ENCODE peak calls at places on chromosome 16, in six cellular contexts. One of them, this sample, is unnamed. For H3K9me3, the result is how much of the 10 kb centered on the place peaks cover.

GRCh38 chr16:89020068-89020924 is 43.3 kb upstream of the CBFA2T3 start:
- DNase-seq in heart right ventricle: no peak
- DNase-seq in mammary epithelial cell: no peak
- DNase-seq in lower lobe of right lung: peak
- DNase-seq in upper lobe of right lung: no peak
- DNase-seq in ovary: no peak
- DNase-seq in this sample: no peak

GRCh38 chr16:72833969-72834368 is 214.0 kb downstream of the ZFHX3 start:
- DNase-seq in heart right ventricle: no peak
- DNase-seq in mammary epithelial cell: no peak
- DNase-seq in lower lobe of right lung: no peak
- DNase-seq in upper lobe of right lung: no peak
- DNase-seq in ovary: no peak
- DNase-seq in this sample: no peak

GRCh38 chr16:51937771-51938170 is 609.2 kb downstream of the TOX3 start:
- DNase-seq in heart right ventricle: no peak
- DNase-seq in mammary epithelial cell: no peak
- DNase-seq in lower lobe of right lung: no peak
- DNase-seq in upper lobe of right lung: no peak
- DNase-seq in ovary: no peak
- DNase-seq in this sample: no peak

GRCh38 chr16:4661661-4662060 is 31.7 kb upstream of the NUDT16L1 start:
- DNase-seq in heart right ventricle: no peak
- DNase-seq in mammary epithelial cell: peak
- DNase-seq in lower lobe of right lung: peak
- DNase-seq in upper lobe of right lung: peak
- DNase-seq in ovary: no peak
- DNase-seq in this sample: no peak

GRCh38 chr16:1581804-1582203 is 30.1 kb downstream of the IFT140 start:
- DNase-seq in heart right ventricle: no peak
- DNase-seq in mammary epithelial cell: no peak
- DNase-seq in lower lobe of right lung: no peak
- DNase-seq in upper lobe of right lung: no peak
- DNase-seq in ovary: no peak
- DNase-seq in this sample: no peak

GRCh38 chr16:87576191-87576590 is 26.1 kb upstream of the JPH3 start:
- DNase-seq in heart right ventricle: no peak
- DNase-seq in mammary epithelial cell: no peak
- DNase-seq in lower lobe of right lung: no peak
- DNase-seq in upper lobe of right lung: no peak
- DNase-seq in ovary: no peak
- DNase-seq in this sample: no peak

GRCh38 chr16:82067042-82067809 is 32.2 kb downstream of the HSD17B2 start:
- DNase-seq in heart right ventricle: no peak
- DNase-seq in mammary epithelial cell: no peak
- DNase-seq in lower lobe of right lung: no peak
- DNase-seq in upper lobe of right lung: no peak
- DNase-seq in ovary: no peak
- DNase-seq in this sample: peak

GRCh38 chr16:17839272-17839671 is 368.5 kb upstream of the XYLT1 start:
- DNase-seq in heart right ventricle: no peak
- DNase-seq in mammary epithelial cell: no peak
- DNase-seq in lower lobe of right lung: no peak
- DNase-seq in upper lobe of right lung: no peak
- DNase-seq in ovary: no peak
- DNase-seq in this sample: no peak

GRCh38 chr16:23580391-23580790 is 15.7 kb downstream of the NDUFAB1 start:
- DNase-seq in heart right ventricle: no peak
- DNase-seq in mammary epithelial cell: no peak
- DNase-seq in lower lobe of right lung: no peak
- DNase-seq in upper lobe of right lung: no peak
- DNase-seq in ovary: no peak
- DNase-seq in this sample: no peak

GRCh38 chr16:28495795-28496749 is 1.6 kb downstream of the APOBR start:
- DNase-seq in heart right ventricle: no peak
- DNase-seq in mammary epithelial cell: no peak
- DNase-seq in lower lobe of right lung: no peak
- DNase-seq in upper lobe of right lung: no peak
- DNase-seq in ovary: no peak
- DNase-seq in this sample: no peak

GRCh38 chr16:68384293-68385255 is 63.7 kb downstream of the SMPD3 start:
- DNase-seq in heart right ventricle: no peak
- DNase-seq in mammary epithelial cell: no peak
- DNase-seq in lower lobe of right lung: peak
- DNase-seq in upper lobe of right lung: no peak
- DNase-seq in ovary: no peak
- DNase-seq in this sample: no peak
- H3K9me3 ChIP-seq in heart right ventricle: under half
- H3K9me3 ChIP-seq in mammary epithelial cell: under half
- H3K9me3 ChIP-seq in lower lobe of right lung: under half
- H3K9me3 ChIP-seq in upper lobe of right lung: under half
- H3K9me3 ChIP-seq in ovary: under half
- H3K9me3 ChIP-seq in this sample: under half

GRCh38 chr16:54176376-54176901 is 110.1 kb downstream of the IRX3 start:
- DNase-seq in heart right ventricle: no peak
- DNase-seq in mammary epithelial cell: no peak
- DNase-seq in lower lobe of right lung: no peak
- DNase-seq in upper lobe of right lung: no peak
- DNase-seq in ovary: no peak
- DNase-seq in this sample: no peak
- TF ChIP-seq CTCF in heart right ventricle: no peak
- TF ChIP-seq CTCF in mammary epithelial cell: no peak
- TF ChIP-seq CTCF in lower lobe of right lung: no peak
- TF ChIP-seq CTCF in upper lobe of right lung: no peak
- TF ChIP-seq CTCF in ovary: no peak
- TF ChIP-seq CTCF in this sample: no peak

GRCh38 chr16:31920373-31920772 is 46.8 kb downstream of the ZNF267 start:
- DNase-seq in heart right ventricle: no peak
- DNase-seq in mammary epithelial cell: no peak
- DNase-seq in lower lobe of right lung: no peak
- DNase-seq in upper lobe of right lung: no peak
- DNase-seq in ovary: no peak
- DNase-seq in this sample: no peak

GRCh38 chr16:31913668-31914067 is 40.1 kb downstream of the ZNF267 start:
- DNase-seq in heart right ventricle: no peak
- DNase-seq in mammary epithelial cell: no peak
- DNase-seq in lower lobe of right lung: no peak
- DNase-seq in upper lobe of right lung: no peak
- DNase-seq in ovary: no peak
- DNase-seq in this sample: no peak

DNA sequence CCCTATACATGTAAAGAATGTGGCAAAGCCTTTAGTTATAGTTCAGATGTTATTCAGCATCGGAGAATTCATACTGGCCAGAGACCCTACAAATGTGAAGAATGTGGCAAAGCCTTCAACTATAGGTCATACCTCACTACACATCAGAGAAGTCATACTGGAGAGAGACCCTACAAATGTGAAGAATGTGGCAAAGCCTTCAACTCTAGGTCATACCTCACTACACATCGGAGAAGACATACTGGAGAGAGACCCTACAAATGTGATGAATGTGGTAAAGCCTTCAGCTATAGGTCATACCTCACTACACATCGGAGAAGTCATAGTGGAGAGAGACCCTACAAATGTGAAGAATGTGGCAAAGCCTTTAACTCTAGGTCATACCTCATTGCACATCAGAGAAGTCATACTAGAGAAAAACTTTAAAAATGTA is 42.5 kb downstream of the ZNF267 start:
- DNase-seq in heart right ventricle: no peak
- DNase-seq in mammary epithelial cell: no peak
- DNase-seq in lower lobe of right lung: no peak
- DNase-seq in upper lobe of right lung: no peak
- DNase-seq in ovary: no peak
- DNase-seq in this sample: no peak
- H3K9me3 ChIP-seq in heart right ventricle: half or more
- H3K9me3 ChIP-seq in mammary epithelial cell: half or more
- H3K9me3 ChIP-seq in lower lobe of right lung: half or more
- H3K9me3 ChIP-seq in upper lobe of right lung: half or more
- H3K9me3 ChIP-seq in ovary: under half
- H3K9me3 ChIP-seq in this sample: under half

GRCh38 chr16:66095676-66096075 is 270.8 kb upstream of the CDH5 start:
- DNase-seq in heart right ventricle: no peak
- DNase-seq in mammary epithelial cell: no peak
- DNase-seq in lower lobe of right lung: no peak
- DNase-seq in upper lobe of right lung: no peak
- DNase-seq in ovary: no peak
- DNase-seq in this sample: no peak
- TF ChIP-seq CTCF in heart right ventricle: no peak
- TF ChIP-seq CTCF in mammary epithelial cell: peak
- TF ChIP-seq CTCF in lower lobe of right lung: no peak
- TF ChIP-seq CTCF in upper lobe of right lung: no peak
- TF ChIP-seq CTCF in ovary: no peak
- TF ChIP-seq CTCF in this sample: no peak

GRCh38 chr16:25817295-25817694 is 125.5 kb downstream of the HS3ST4 start:
- DNase-seq in heart right ventricle: no peak
- DNase-seq in mammary epithelial cell: no peak
- DNase-seq in lower lobe of right lung: no peak
- DNase-seq in upper lobe of right lung: no peak
- DNase-seq in ovary: no peak
- DNase-seq in this sample: no peak

GRCh38 chr16:25812215-25812614 is 120.5 kb downstream of the HS3ST4 start:
- DNase-seq in heart right ventricle: no peak
- DNase-seq in mammary epithelial cell: no peak
- DNase-seq in lower lobe of right lung: no peak
- DNase-seq in upper lobe of right lung: no peak
- DNase-seq in ovary: no peak
- DNase-seq in this sample: no peak
- H3K9me3 ChIP-seq in heart right ventricle: under half
- H3K9me3 ChIP-seq in mammary epithelial cell: under half
- H3K9me3 ChIP-seq in lower lobe of right lung: under half
- H3K9me3 ChIP-seq in upper lobe of right lung: under half
- H3K9me3 ChIP-seq in ovary: under half
- H3K9me3 ChIP-seq in this sample: under half

GRCh38 chr16:383326-384020 is 1.7 kb upstream of the PGAP6 start:
- DNase-seq in heart right ventricle: no peak
- DNase-seq in mammary epithelial cell: peak
- DNase-seq in lower lobe of right lung: peak
- DNase-seq in upper lobe of right lung: no peak
- DNase-seq in ovary: no peak
- DNase-seq in this sample: no peak

GRCh38 chr16:381788-382717 is at the start of gene PGAP6:
- DNase-seq in heart right ventricle: peak
- DNase-seq in mammary epithelial cell: no peak
- DNase-seq in lower lobe of right lung: peak
- DNase-seq in upper lobe of right lung: peak
- DNase-seq in ovary: peak
- DNase-seq in this sample: peak

GRCh38 chr16:391885-392335 is 5.1 kb upstream of the NME4 start:
- DNase-seq in heart right ventricle: no peak
- DNase-seq in mammary epithelial cell: peak
- DNase-seq in lower lobe of right lung: no peak
- DNase-seq in upper lobe of right lung: peak
- DNase-seq in ovary: peak
- DNase-seq in this sample: no peak

GRCh38 chr16:389317-389716 is 7.5 kb upstream of the PGAP6 start:
- DNase-seq in heart right ventricle: no peak
- DNase-seq in mammary epithelial cell: no peak
- DNase-seq in lower lobe of right lung: no peak
- DNase-seq in upper lobe of right lung: no peak
- DNase-seq in ovary: no peak
- DNase-seq in this sample: no peak

DNA sequence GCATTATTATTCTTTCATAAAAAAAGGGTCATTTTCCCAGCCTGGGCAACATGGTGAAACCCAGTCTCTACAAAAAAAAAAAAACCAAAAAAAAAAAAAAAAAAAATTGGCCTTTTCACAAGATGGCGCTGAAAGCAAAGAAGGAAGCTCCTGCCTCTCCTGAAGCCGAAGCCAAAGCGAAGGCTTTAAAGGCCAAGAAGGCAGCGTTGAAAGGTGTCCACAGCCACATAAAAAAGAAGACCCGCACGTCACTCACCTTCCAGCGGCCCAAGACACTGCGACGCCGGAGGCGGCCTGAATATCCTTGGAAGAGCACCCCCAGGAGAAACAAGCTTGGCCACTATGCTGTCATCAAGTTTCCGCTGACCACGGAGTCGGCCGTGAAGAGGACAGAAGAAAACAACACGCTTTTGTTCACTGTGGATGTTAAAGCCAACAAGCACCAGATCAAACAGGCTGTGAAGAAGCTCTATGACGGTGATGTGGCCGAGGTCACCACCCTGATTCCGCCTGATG is 4.9 kb upstream of the PGAP6 start:
- DNase-seq in heart right ventricle: no peak
- DNase-seq in mammary epithelial cell: no peak
- DNase-seq in lower lobe of right lung: no peak
- DNase-seq in upper lobe of right lung: no peak
- DNase-seq in ovary: no peak
- DNase-seq in this sample: no peak
- TF ChIP-seq CTCF in heart right ventricle: no peak
- TF ChIP-seq CTCF in mammary epithelial cell: peak
- TF ChIP-seq CTCF in lower lobe of right lung: no peak
- TF ChIP-seq CTCF in upper lobe of right lung: no peak
- TF ChIP-seq CTCF in ovary: no peak
- TF ChIP-seq CTCF in this sample: no peak

DNA sequence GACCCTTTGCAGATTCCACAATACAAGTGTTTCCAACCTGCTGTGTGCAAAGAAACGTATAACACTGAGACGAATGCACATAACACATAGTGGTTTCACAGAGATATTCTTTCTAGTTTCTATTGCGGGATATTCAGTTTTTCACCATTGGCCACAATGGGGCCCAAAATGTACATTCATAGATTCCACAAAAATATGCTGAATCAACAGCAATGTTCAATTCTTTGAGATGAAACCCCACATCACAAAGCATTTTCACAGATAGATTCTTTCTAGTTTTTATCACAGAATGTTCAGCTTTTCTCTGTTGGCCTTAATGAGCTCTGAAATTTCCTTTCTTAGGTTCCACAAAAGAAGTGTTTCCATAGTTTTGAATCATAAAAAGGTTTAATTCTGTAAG is 2472.3 kb downstream of the TP53TG3F start:
- DNase-seq in heart right ventricle: no peak
- DNase-seq in mammary epithelial cell: no peak
- DNase-seq in lower lobe of right lung: no peak
- DNase-seq in upper lobe of right lung: no peak
- DNase-seq in ovary: no peak
- DNase-seq in this sample: no peak
- H3K9me3 ChIP-seq in heart right ventricle: half or more
- H3K9me3 ChIP-seq in mammary epithelial cell: under half
- H3K9me3 ChIP-seq in lower lobe of right lung: under half
- H3K9me3 ChIP-seq in upper lobe of right lung: under half
- H3K9me3 ChIP-seq in ovary: under half
- H3K9me3 ChIP-seq in this sample: under half

This sample was measured in uterus.